ENCODE peak calls at places on chromosomes 4 and X, in ten cellular contexts. A is occipital lobe; Q is pons; B is NCI-H1048; G is CD4-positive, alpha-beta T cell; V is HTR-8/SVneo; T is fibroblast of lung; F is CD4-positive, alpha-beta memory T cell; Z is hippocampal formation; I is HS-5. D is an unnamed sample.

GRCh38 chr4:96073446-96073845 is 233.6 kb downstream of the PDHA2 start:
- DNase-seq in A (no peak), Q (no peak), B (no peak), G (no peak), V (no peak), T (peak; percentile 69), F (no peak), Z (no peak), I (peak; percentile 58), D (no peak)

GRCh38 chr4:157014621-157015591 is 43.3 kb upstream of the PDGFC start:
- DNase-seq in A (no peak), Q (no peak), B (no peak), G (no peak), V (peak; percentile 44), T (peak; percentile 98), F (no peak), Z (no peak), I (peak; percentile 55), D (no peak)

GRCh38 chr4:140296871-140297570 is 76.4 kb upstream of the SCOC start:
- DNase-seq in A (peak; percentile 13), Q (no peak), B (no peak), G (no peak), V (no peak), T (peak; percentile 62), F (no peak), Z (no peak), I (no peak), D (no peak)

GRCh38 chrX:13473666-13474516 is 95.5 kb upstream of the EGFL6 start:
- DNase-seq in A (peak; percentile 18), Q (peak; percentile 24), B (no peak), G (peak; percentile 1), V (no peak), T (peak; percentile 34), F (peak; percentile 16), Z (no peak), I (no peak), D (no peak)

GRCh38 chr4:163663454-163664225 is 169.2 kb downstream of the TMA16 start:
- DNase-seq in A (no peak), Q (no peak), B (no peak), G (no peak), V (no peak), T (no peak), F (no peak), Z (no peak), I (no peak), D (no peak)

GRCh38 chrX:79524642-79525041 is 157.5 kb upstream of the ITM2A start:
- DNase-seq in A (no peak), Q (no peak), B (no peak), G (no peak), V (no peak), T (no peak), F (no peak), Z (no peak), I (no peak), D (no peak)

GRCh38 chrX:72297953-72298730 is 7.6 kb downstream of the CITED1 start:
- DNase-seq in A (no peak), Q (no peak), B (no peak), G (no peak), V (no peak), T (peak; percentile 19), F (no peak), Z (no peak), I (no peak), D (no peak)

GRCh38 chr4:75169020-75169814 is 236.3 kb downstream of the PARM1 start:
- DNase-seq in A (no peak), Q (no peak), B (no peak), G (no peak), V (no peak), T (no peak), F (no peak), Z (no peak), I (no peak), D (no peak)

GRCh38 chr4:153156263-153156662 is 48.0 kb upstream of the TRIM2 start:
- DNase-seq in A (no peak), Q (no peak), B (no peak), G (peak; percentile 10), V (no peak), T (peak; percentile 5), F (peak; percentile 17), Z (no peak), I (no peak), D (no peak)

GRCh38 chr4:147799986-147800555 is 68.2 kb downstream of the ARHGAP10 start:
- DNase-seq in A (no peak), Q (no peak), B (no peak), G (peak; percentile 22), V (no peak), T (peak; percentile 34), F (peak; percentile 69), Z (no peak), I (no peak), D (no peak)

GRCh38 chr4:6221851-6222760 is 21.8 kb upstream of the JAKMIP1 start:
- DNase-seq in A (peak; percentile 65), Q (peak; percentile 54), B (no peak), G (no peak), V (no peak), T (peak; percentile 15), F (no peak), Z (peak; percentile 65), I (no peak), D (no peak)

GRCh38 chr4:73259552-73260140 is 1.0 kb upstream of the ANKRD17 start:
- DNase-seq in A (no peak), Q (peak; percentile 56), B (no peak), G (no peak), V (no peak), T (peak; percentile 48), F (peak; percentile 26), Z (no peak), I (no peak), D (peak; percentile 20)

GRCh38 chrX:46611658-46612362 is 38.2 kb downstream of the CHST7 start:
- DNase-seq in A (no peak), Q (no peak), B (no peak), G (peak; percentile 18), V (no peak), T (no peak), F (peak; percentile 65), Z (no peak), I (no peak), D (no peak)